ENCODE peak calls at places on chromosomes 6 and 20, in six cellular contexts. One of them, this sample, is unnamed.

GRCh38 chr6:55388161-55388560 is 60.9 kb downstream of the GFRAL start:
- DNase-seq in GM12878: no peak
- DNase-seq in WTC11: no peak
- DNase-seq in HepG2: no peak
- DNase-seq in K562: no peak
- DNase-seq in GM23338: no peak
- DNase-seq in this sample: no peak

GRCh38 chr20:56592817-56593216 is 36.3 kb upstream of the TFAP2C start:
- DNase-seq in K562: no peak
- DNase-seq in HepG2: no peak
- DNase-seq in GM12878: no peak
- DNase-seq in GM23338: no peak
- DNase-seq in WTC11: no peak
- DNase-seq in this sample: no peak

GRCh38 chr6:151374024-151374423 is 17.3 kb downstream of the ZBTB2 start:
- DNase-seq in GM12878: no peak
- DNase-seq in GM23338: peak; percentile 55
- DNase-seq in K562: peak; percentile 58
- DNase-seq in HepG2: peak; percentile 31
- DNase-seq in WTC11: no peak
- DNase-seq in this sample: no peak

GRCh38 chr6:108002365-108003221 is 44.6 kb upstream of the SEC63 start:
- DNase-seq in GM12878: no peak
- DNase-seq in GM23338: peak; percentile 37
- DNase-seq in K562: no peak
- DNase-seq in HepG2: peak; percentile 98
- DNase-seq in WTC11: no peak
- DNase-seq in this sample: no peak

GRCh38 chr6:56986611-56987010 is 31.7 kb downstream of the BEND6 start:
- DNase-seq in GM23338: no peak
- DNase-seq in GM12878: no peak
- DNase-seq in HepG2: no peak
- DNase-seq in K562: no peak
- DNase-seq in WTC11: no peak
- DNase-seq in this sample: no peak

GRCh38 chr20:50471231-50471630 is 39.0 kb upstream of the PTPN1 start:
- DNase-seq in WTC11: no peak
- DNase-seq in K562: no peak
- DNase-seq in GM12878: no peak
- DNase-seq in HepG2: no peak
- DNase-seq in GM23338: no peak
- DNase-seq in this sample: no peak

GRCh38 chr20:31990958-31991705 is 19.1 kb upstream of the CCM2L start:
- DNase-seq in GM12878: no peak
- DNase-seq in WTC11: no peak
- DNase-seq in GM23338: no peak
- DNase-seq in HepG2: no peak
- DNase-seq in K562: no peak
- DNase-seq in this sample: no peak

GRCh38 chr6:109028439-109028838 is 66.2 kb downstream of the SESN1 start:
- DNase-seq in GM23338: no peak
- DNase-seq in HepG2: no peak
- DNase-seq in GM12878: no peak
- DNase-seq in WTC11: no peak
- DNase-seq in K562: no peak
- DNase-seq in this sample: no peak

GRCh38 chr6:161455848-161456247 is 182.0 kb upstream of the AGPAT4 start:
- DNase-seq in GM12878: no peak
- DNase-seq in HepG2: no peak
- DNase-seq in K562: no peak
- DNase-seq in GM23338: no peak
- DNase-seq in WTC11: no peak
- DNase-seq in this sample: no peak

GRCh38 chr6:90347411-90347841 is 50.8 kb upstream of the BACH2 start:
- DNase-seq in WTC11: no peak
- DNase-seq in GM23338: no peak
- DNase-seq in GM12878: no peak
- DNase-seq in HepG2: no peak
- DNase-seq in K562: no peak
- DNase-seq in this sample: no peak

GRCh38 chr20:63496404-63497120 is 2.3 kb downstream of the EEF1A2 start:
- DNase-seq in HepG2: no peak
- DNase-seq in K562: no peak
- DNase-seq in GM12878: no peak
- DNase-seq in GM23338: no peak
- DNase-seq in WTC11: no peak
- DNase-seq in this sample: peak; percentile 53

GRCh38 chr6:85348643-85349042 is 101.2 kb upstream of the NT5E start:
- DNase-seq in K562: no peak
- DNase-seq in WTC11: no peak
- DNase-seq in GM23338: no peak
- DNase-seq in GM12878: no peak
- DNase-seq in HepG2: no peak
- DNase-seq in this sample: peak; percentile 71

GRCh38 chr6:68638225-68638900 is 3.3 kb downstream of the ADGRB3 start:
- DNase-seq in K562: peak; percentile 34
- DNase-seq in WTC11: peak; percentile 27
- DNase-seq in GM12878: no peak
- DNase-seq in HepG2: peak; percentile 9
- DNase-seq in GM23338: peak; percentile 52
- DNase-seq in this sample: peak; percentile 52

GRCh38 chr20:62741701-62742491 is 33.3 kb downstream of the NTSR1 start:
- DNase-seq in WTC11: no peak
- DNase-seq in HepG2: no peak
- DNase-seq in GM12878: no peak
- DNase-seq in K562: no peak
- DNase-seq in GM23338: no peak
- DNase-seq in this sample: no peak

GRCh38 chr6:121393711-121394110 is 41.7 kb upstream of the GJA1 start:
- DNase-seq in GM12878: no peak
- DNase-seq in K562: no peak
- DNase-seq in HepG2: no peak
- DNase-seq in GM23338: no peak
- DNase-seq in WTC11: no peak
- DNase-seq in this sample: no peak

GRCh38 chr6:16821834-16822264 is 60.6 kb upstream of the ATXN1 start:
- DNase-seq in GM23338: no peak
- DNase-seq in HepG2: peak; percentile 98
- DNase-seq in GM12878: no peak
- DNase-seq in WTC11: no peak
- DNase-seq in K562: no peak
- DNase-seq in this sample: no peak

GRCh38 chr6:127092486-127092885 is 26.0 kb upstream of the RSPO3 start:
- DNase-seq in WTC11: no peak
- DNase-seq in K562: no peak
- DNase-seq in GM12878: no peak
- DNase-seq in GM23338: no peak
- DNase-seq in HepG2: no peak
- DNase-seq in this sample: no peak

GRCh38 chr6:3206339-3207015 is 21.0 kb downstream of the TUBB2B start:
- DNase-seq in GM12878: no peak
- DNase-seq in K562: no peak
- DNase-seq in GM23338: peak; percentile 53
- DNase-seq in WTC11: no peak
- DNase-seq in HepG2: no peak
- DNase-seq in this sample: no peak

GRCh38 chr20:36368400-36368799 is 62.3 kb downstream of the DLGAP4 start:
- DNase-seq in GM12878: no peak
- DNase-seq in GM23338: no peak
- DNase-seq in K562: peak; percentile 33
- DNase-seq in HepG2: no peak
- DNase-seq in WTC11: no peak
- DNase-seq in this sample: no peak

GRCh38 chr20:8370774-8371173 is 238.7 kb downstream of the PLCB1 start:
- DNase-seq in HepG2: no peak
- DNase-seq in GM12878: no peak
- DNase-seq in GM23338: no peak
- DNase-seq in WTC11: no peak
- DNase-seq in K562: no peak
- DNase-seq in this sample: no peak

GRCh38 chr6:26158581-26159416 is 71.6 kb downstream of the HFE start:
- DNase-seq in K562: peak; percentile 39
- DNase-seq in HepG2: no peak
- DNase-seq in GM23338: peak; percentile 35
- DNase-seq in GM12878: peak; percentile 53
- DNase-seq in WTC11: no peak
- DNase-seq in this sample: no peak
- TF ChIP-seq CREB1 in K562: peak; percentile 1
- TF ChIP-seq CREB1 in HepG2: no peak
- TF ChIP-seq CREB1 in GM23338: no peak
- TF ChIP-seq CREB1 in GM12878: peak; percentile 7
- TF ChIP-seq CREB1 in WTC11: no peak
- TF ChIP-seq CREB1 in this sample: no peak

DNA sequence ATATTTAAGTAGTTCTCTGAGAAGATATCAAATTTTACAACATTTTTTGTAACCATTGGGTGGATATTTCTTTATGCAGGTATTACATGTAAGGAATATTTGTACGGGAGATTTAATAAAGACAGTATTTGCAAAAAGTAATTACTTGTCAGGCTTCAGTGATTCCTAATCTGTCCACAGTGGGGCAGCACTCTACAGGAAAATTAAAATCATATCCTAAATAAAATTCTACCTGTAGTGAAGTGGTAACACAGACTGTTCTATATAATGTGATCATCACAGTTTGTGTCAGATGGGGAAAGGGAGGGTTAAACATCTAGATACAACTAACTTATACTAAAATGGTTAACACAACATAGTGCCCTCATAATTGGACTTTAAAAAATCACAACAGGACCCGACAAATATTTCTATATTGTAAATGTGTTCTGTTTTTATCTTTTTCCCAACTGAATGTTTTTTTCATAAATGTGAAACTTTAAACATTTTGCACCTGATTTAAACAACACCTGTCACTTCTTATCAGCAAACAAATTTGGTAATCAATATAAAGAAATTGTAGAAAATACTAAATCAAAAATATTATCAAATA is 145.6 kb upstream of the MANEA start:
- DNase-seq in K562: peak; percentile 23
- DNase-seq in HepG2: peak; percentile 9
- DNase-seq in WTC11: peak; percentile 53
- DNase-seq in GM12878: no peak
- DNase-seq in GM23338: peak; percentile 56
- DNase-seq in this sample: no peak
- TF ChIP-seq CREB1 in K562: no peak
- TF ChIP-seq CREB1 in HepG2: no peak
- TF ChIP-seq CREB1 in WTC11: no peak
- TF ChIP-seq CREB1 in GM12878: no peak
- TF ChIP-seq CREB1 in GM23338: no peak
- TF ChIP-seq CREB1 in this sample: no peak

GRCh38 chr6:160088069-160088773 is 33.4 kb upstream of the SLC22A1 start:
- DNase-seq in GM23338: peak; percentile 71
- DNase-seq in WTC11: peak; percentile 63
- DNase-seq in GM12878: no peak
- DNase-seq in HepG2: peak; percentile 33
- DNase-seq in K562: peak; percentile 52
- DNase-seq in this sample: peak; percentile 69
- TF ChIP-seq CREB1 in GM23338: no peak
- TF ChIP-seq CREB1 in WTC11: no peak
- TF ChIP-seq CREB1 in GM12878: no peak
- TF ChIP-seq CREB1 in HepG2: no peak
- TF ChIP-seq CREB1 in K562: no peak
- TF ChIP-seq CREB1 in this sample: no peak

DNA sequence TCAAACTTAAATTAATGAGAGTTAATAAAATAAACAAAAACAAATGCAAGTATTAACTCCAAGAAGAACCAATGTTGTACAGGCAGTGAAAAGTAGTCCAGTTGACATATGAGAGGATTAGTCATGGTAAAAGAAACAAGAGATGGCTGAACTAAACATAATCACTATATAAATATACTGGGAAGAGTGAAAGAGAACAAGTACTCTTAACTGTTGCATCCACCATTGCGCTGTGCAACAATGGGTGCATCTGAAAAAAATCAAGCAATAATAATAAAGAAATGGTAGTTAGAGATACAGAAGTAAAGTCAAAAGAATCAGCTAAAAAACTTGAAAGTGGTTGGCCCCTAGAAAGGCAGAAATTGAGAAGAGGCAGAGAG is 16.6 kb downstream of the HLA-F start:
- DNase-seq in WTC11: no peak
- DNase-seq in GM23338: no peak
- DNase-seq in K562: no peak
- DNase-seq in GM12878: no peak
- DNase-seq in HepG2: no peak
- DNase-seq in this sample: no peak
- TF ChIP-seq CREB1 in WTC11: no peak
- TF ChIP-seq CREB1 in GM23338: no peak
- TF ChIP-seq CREB1 in K562: no peak
- TF ChIP-seq CREB1 in GM12878: no peak
- TF ChIP-seq CREB1 in HepG2: no peak
- TF ChIP-seq CREB1 in this sample: no peak